ENCODE peak calls at places on chromosomes 16 and 17, in nine cellular contexts. D, X, R, P, I, Q, N, A and W are unnamed samples.

GRCh38 chr16:88686062-88686438 is 257 bp downstream of the SNAI3 start:
- DNase-seq in Q (peak; percentile 56), A (no peak), R (no peak), P (no peak), N (no peak), D (no peak), X (no peak), I (no peak), W (no peak)

GRCh38 chr16:76956801-76957200 is 234.2 kb upstream of the MON1B start:
- DNase-seq in A (no peak), Q (no peak), P (no peak), N (no peak), D (no peak), X (peak; percentile 8), I (no peak), R (no peak), W (no peak)

GRCh38 chr16:17461951-17462729 is 8.6 kb downstream of the XYLT1 start:
- DNase-seq in R (no peak), Q (no peak), X (no peak), I (no peak), D (no peak), P (no peak), N (no peak), A (no peak), W (no peak)

GRCh38 chr16:74623214-74623842 is 16.4 kb upstream of the GLG1 start:
- DNase-seq in N (peak; percentile 82), D (peak; percentile 53), X (peak; percentile 64), I (peak; percentile 41), A (peak; percentile 60), P (no peak), R (peak; percentile 68), Q (no peak), W (no peak)

GRCh38 chr17:83136156-83136555 is 56.7 kb downstream of the METRNL start:
- DNase-seq in R (no peak), N (no peak), A (no peak), D (no peak), I (no peak), X (no peak), P (no peak), Q (peak; percentile 36), W (no peak)

GRCh38 chr16:67411339-67411738 is 4.9 kb downstream of the ZDHHC1 start:
- DNase-seq in N (no peak), R (no peak), Q (no peak), A (no peak), P (no peak), X (no peak), D (no peak), I (no peak), W (no peak)

GRCh38 chr17:31428512-31428911 is 37.0 kb downstream of the RAB11FIP4 start:
- DNase-seq in R (no peak), D (no peak), Q (no peak), I (no peak), A (no peak), P (no peak), N (no peak), X (no peak), W (no peak)

GRCh38 chr17:34980681-34981537 is 597 bp downstream of the LIG3 start:
- DNase-seq in X (peak; percentile 90), D (peak; percentile 84), P (peak; percentile 79), A (peak; percentile 65), Q (peak; percentile 69), R (peak; percentile 80), N (peak; percentile 69), I (peak; percentile 75), W (no peak)

GRCh38 chr17:28967240-28968135 is 16.2 kb upstream of the PHF12 start:
- DNase-seq in I (no peak), X (peak; percentile 28), N (no peak), R (no peak), Q (no peak), A (no peak), P (no peak), D (no peak), W (no peak)

GRCh38 chr17:66494023-66494803 is 191.8 kb downstream of the PRKCA start:
- DNase-seq in A (peak; percentile 88), X (peak; percentile 85), I (no peak), Q (no peak), D (peak; percentile 86), R (peak; percentile 94), P (no peak), N (peak; percentile 90), W (no peak)